ENCODE peak calls at places on chromosomes 5 and 9, in five cellular contexts. E is MV-4-11, D is breast epithelium, O is GM23338, Z is frontal cortex. J is an unnamed sample.

GRCh38 chr9:133967024-133967741 is 24.9 kb downstream of the VAV2 start:
- DNase-seq in O (no peak), Z (no peak), E (no peak), D (no peak), J (no peak)

GRCh38 chr5:172607213-172607793 is 33.8 kb upstream of the NEURL1B start:
- DNase-seq in Z (no peak), O (no peak), E (no peak), D (no peak), J (no peak)

GRCh38 chr5:139903805-139904565 is 108.4 kb downstream of the PSD2 start:
- DNase-seq in D (no peak), E (no peak), O (peak; percentile 80), Z (peak; percentile 81), J (no peak)

GRCh38 chr5:72749362-72749997 is 67.0 kb upstream of the TNPO1 start:
- DNase-seq in Z (no peak), O (peak; percentile 34), D (no peak), E (no peak), J (no peak)

GRCh38 chr5:100502684-100503083 is 32.5 kb upstream of the FAM174A start:
- DNase-seq in D (no peak), Z (no peak), E (no peak), O (no peak), J (no peak)

GRCh38 chr9:17005085-17005484 is 129.8 kb upstream of the CNTLN start:
- DNase-seq in D (no peak), O (peak; percentile 67), E (no peak), Z (no peak), J (no peak)

GRCh38 chr5:64635056-64635686 is 55.1 kb upstream of the SHISAL2B start:
- DNase-seq in D (no peak), E (peak; percentile 12), O (peak; percentile 54), Z (peak; percentile 6), J (peak; percentile 30)

GRCh38 chr5:141338538-141339306 is at the start of gene PCDHGA2:
- DNase-seq in D (no peak), E (no peak), O (peak; percentile 81), Z (no peak), J (no peak)

GRCh38 chr5:31827862-31828261 is 188.9 kb downstream of the PDZD2 start:
- DNase-seq in Z (no peak), O (no peak), D (no peak), E (peak; percentile 78), J (no peak)

GRCh38 chr5:14305045-14305444 is 161.9 kb downstream of the TRIO start:
- DNase-seq in D (no peak), O (no peak), E (peak; percentile 64), Z (no peak), J (peak; percentile 18)

GRCh38 chr5:142806769-142807377 is 36.7 kb downstream of the ARHGAP26 start:
- DNase-seq in E (no peak), O (peak; percentile 36), Z (no peak), D (no peak), J (no peak)

GRCh38 chr5:31638748-31639418 is at the start of gene PDZD2:
- DNase-seq in O (peak; percentile 89), Z (peak; percentile 83), D (peak; percentile 57), E (peak; percentile 48), J (peak; percentile 73)

GRCh38 chr5:31921852-31922305 is 252.2 kb downstream of the GOLPH3 start:
- DNase-seq in O (peak; percentile 77), Z (no peak), E (peak; percentile 38), D (no peak), J (no peak)

GRCh38 chr5:173735691-173736090 is 119.2 kb upstream of the BOD1 start:
- DNase-seq in Z (no peak), D (no peak), O (no peak), E (no peak), J (no peak)

GRCh38 chr5:142925795-142926194 is 155.6 kb downstream of the ARHGAP26 start:
- DNase-seq in O (no peak), Z (no peak), D (no peak), E (no peak), J (no peak)

GRCh38 chr9:16704489-16705111 is 165.9 kb downstream of the BNC2 start:
- DNase-seq in Z (no peak), D (no peak), O (peak; percentile 65), E (no peak), J (no peak)

GRCh38 chr9:136536051-136536720 is 9.7 kb downstream of the NOTCH1 start:
- DNase-seq in E (no peak), O (no peak), D (no peak), Z (no peak), J (no peak)

GRCh38 chr5:89396262-89396975 is 513.4 kb upstream of the MEF2C start:
- DNase-seq in D (no peak), E (peak; percentile 93), O (peak; percentile 7), Z (no peak), J (peak; percentile 91)

GRCh38 chr5:137296213-137296702 is 202.9 kb downstream of the SPOCK1 start:
- DNase-seq in D (no peak), E (no peak), O (no peak), Z (no peak), J (no peak)

GRCh38 chr5:53019320-53019719 is 30.2 kb downstream of the ITGA2 start:
- DNase-seq in O (no peak), D (no peak), E (no peak), Z (no peak), J (no peak)

GRCh38 chr9:35729700-35730485 is 2.1 kb downstream of the TLN1 start:
- DNase-seq in Z (no peak), O (peak; percentile 90), E (peak; percentile 83), D (no peak), J (peak; percentile 70)

GRCh38 chr9:17219261-17219660 is 84.4 kb downstream of the CNTLN start:
- DNase-seq in Z (no peak), E (no peak), O (no peak), D (no peak), J (no peak)

GRCh38 chr5:77892061-77893010 is 116.2 kb upstream of the TBCA start:
- DNase-seq in Z (no peak), E (no peak), D (no peak), O (no peak), J (no peak)

GRCh38 chr5:53645078-53645477 is 84.6 kb downstream of the NDUFS4 start:
- DNase-seq in D (no peak), O (no peak), Z (no peak), E (no peak), J (no peak)

GRCh38 chr5:31495336-31495735 is 36.6 kb downstream of the DROSHA start:
- DNase-seq in O (no peak), Z (no peak), D (no peak), E (no peak), J (no peak)

GRCh38 chr5:157998021-157998504 is 139.1 kb upstream of the CLINT1 start:
- DNase-seq in E (peak; percentile 73), Z (no peak), D (no peak), O (no peak), J (peak; percentile 48)

GRCh38 chr5:64807505-64807904 is 38.8 kb downstream of the CWC27 start:
- DNase-seq in D (no peak), O (no peak), E (no peak), Z (no peak), J (no peak)

GRCh38 chr9:93673844-93674334 is 97.5 kb downstream of the PHF2 start:
- DNase-seq in D (peak; percentile 43), Z (no peak), E (no peak), O (no peak), J (no peak)

GRCh38 chr5:142726188-142726731 is 40.4 kb upstream of the FGF1 start:
- DNase-seq in O (no peak), D (no peak), Z (no peak), E (peak; percentile 92), J (peak; percentile 76)

GRCh38 chr5:72231989-72232703 is 87.9 kb downstream of the MRPS27 start:
- DNase-seq in O (no peak), D (no peak), E (peak; percentile 81), Z (no peak), J (peak; percentile 87)

GRCh38 chr5:74945561-74946165 is 79.5 kb upstream of the FAM169A start:
- DNase-seq in O (no peak), D (no peak), Z (no peak), E (no peak), J (no peak)

GRCh38 chr9:68418259-68418845 is 61.9 kb downstream of the PGM5 start:
- DNase-seq in O (no peak), E (no peak), D (no peak), Z (no peak), J (no peak)

GRCh38 chr5:143479394-143479793 is 75.9 kb upstream of the NR3C1 start:
- DNase-seq in Z (no peak), E (no peak), D (no peak), O (no peak), J (no peak)

GRCh38 chr9:98603821-98604383 is 104.8 kb downstream of the GABBR2 start:
- DNase-seq in D (no peak), O (no peak), Z (no peak), E (no peak), J (peak; percentile 17)

GRCh38 chr9:98745470-98745869 is 36.7 kb upstream of the GABBR2 start:
- DNase-seq in Z (no peak), E (no peak), D (no peak), O (no peak), J (no peak)

GRCh38 chr5:140145818-140146522 is 20.2 kb downstream of the IGIP start:
- DNase-seq in Z (peak; percentile 87), D (peak; percentile 60), E (peak; percentile 54), O (peak; percentile 80), J (peak; percentile 82)

GRCh38 chr5:1516615-1517601 is 6.9 kb downstream of the LPCAT1 start:
- DNase-seq in Z (no peak), D (peak; percentile 42), E (no peak), O (no peak), J (no peak)